ENCODE peak calls at places on chromosomes 1 and 21, in nine cellular contexts. One of them, this sample, is unnamed.

GRCh38 chr1:208007938-208008342 is 97.0 kb upstream of the CD34 start:
- DNase-seq in GM12892: no peak
- DNase-seq in Panc1: no peak
- DNase-seq in stomach: no peak
- DNase-seq in HCT116: no peak
- DNase-seq in H1: no peak
- DNase-seq in transverse colon: no peak
- DNase-seq in GM12891: no peak
- DNase-seq in suprapubic skin: no peak
- DNase-seq in this sample: no peak

GRCh38 chr1:97797403-97798183 is 123.2 kb downstream of the DPYD start:
- DNase-seq in transverse colon: no peak
- DNase-seq in GM12891: no peak
- DNase-seq in H1: no peak
- DNase-seq in stomach: no peak
- DNase-seq in GM12892: no peak
- DNase-seq in HCT116: no peak
- DNase-seq in suprapubic skin: no peak
- DNase-seq in Panc1: no peak
- DNase-seq in this sample: no peak

GRCh38 chr1:193065954-193066353 is 6.5 kb downstream of the RO60 start:
- DNase-seq in stomach: no peak
- DNase-seq in GM12891: no peak
- DNase-seq in GM12892: no peak
- DNase-seq in H1: no peak
- DNase-seq in transverse colon: no peak
- DNase-seq in suprapubic skin: no peak
- DNase-seq in HCT116: no peak
- DNase-seq in Panc1: no peak
- DNase-seq in this sample: no peak

GRCh38 chr1:2156866-2157265 is 37.7 kb downstream of the FAAP20 start:
- DNase-seq in GM12892: no peak
- DNase-seq in H1: no peak
- DNase-seq in transverse colon: no peak
- DNase-seq in stomach: no peak
- DNase-seq in GM12891: no peak
- DNase-seq in Panc1: no peak
- DNase-seq in HCT116: no peak
- DNase-seq in suprapubic skin: no peak
- DNase-seq in this sample: no peak

GRCh38 chr1:231933711-231934626 is 307.4 kb downstream of the DISC1 start:
- DNase-seq in Panc1: no peak
- DNase-seq in suprapubic skin: no peak
- DNase-seq in GM12891: no peak
- DNase-seq in H1: no peak
- DNase-seq in HCT116: no peak
- DNase-seq in transverse colon: no peak
- DNase-seq in stomach: no peak
- DNase-seq in GM12892: no peak
- DNase-seq in this sample: no peak

GRCh38 chr1:8394456-8395321 is 76.8 kb downstream of the SLC45A1 start:
- DNase-seq in GM12892: no peak
- DNase-seq in HCT116: no peak
- DNase-seq in stomach: no peak
- DNase-seq in Panc1: peak; percentile 70
- DNase-seq in suprapubic skin: no peak
- DNase-seq in GM12891: no peak
- DNase-seq in H1: no peak
- DNase-seq in transverse colon: no peak
- DNase-seq in this sample: no peak

GRCh38 chr1:19040010-19040680 is 83.7 kb upstream of the IFFO2 start:
- DNase-seq in GM12892: no peak
- DNase-seq in transverse colon: no peak
- DNase-seq in GM12891: no peak
- DNase-seq in stomach: no peak
- DNase-seq in suprapubic skin: no peak
- DNase-seq in HCT116: no peak
- DNase-seq in H1: no peak
- DNase-seq in Panc1: no peak
- DNase-seq in this sample: no peak

GRCh38 chr1:18653375-18653774 is 22.7 kb downstream of the PAX7 start:
- DNase-seq in HCT116: no peak
- DNase-seq in Panc1: no peak
- DNase-seq in GM12892: no peak
- DNase-seq in H1: no peak
- DNase-seq in stomach: no peak
- DNase-seq in GM12891: no peak
- DNase-seq in transverse colon: no peak
- DNase-seq in suprapubic skin: no peak
- DNase-seq in this sample: no peak

GRCh38 chr1:92444351-92444750 is 42.4 kb downstream of the GFI1 start:
- DNase-seq in suprapubic skin: no peak
- DNase-seq in transverse colon: no peak
- DNase-seq in H1: no peak
- DNase-seq in Panc1: no peak
- DNase-seq in GM12892: no peak
- DNase-seq in HCT116: no peak
- DNase-seq in stomach: no peak
- DNase-seq in GM12891: no peak
- DNase-seq in this sample: no peak

GRCh38 chr1:196002906-196003305 is 605.3 kb downstream of the KCNT2 start:
- DNase-seq in transverse colon: no peak
- DNase-seq in suprapubic skin: no peak
- DNase-seq in HCT116: no peak
- DNase-seq in GM12892: no peak
- DNase-seq in stomach: no peak
- DNase-seq in Panc1: no peak
- DNase-seq in GM12891: no peak
- DNase-seq in H1: no peak
- DNase-seq in this sample: no peak

GRCh38 chr1:26820784-26821269 is 5.7 kb upstream of the ZDHHC18 start:
- DNase-seq in Panc1: no peak
- DNase-seq in HCT116: no peak
- DNase-seq in GM12891: peak; percentile 62
- DNase-seq in suprapubic skin: no peak
- DNase-seq in stomach: no peak
- DNase-seq in GM12892: peak; percentile 62
- DNase-seq in transverse colon: peak; percentile 25
- DNase-seq in H1: no peak
- DNase-seq in this sample: no peak

GRCh38 chr1:54052470-54052933 is 502 bp downstream of the TMEM59 start:
- DNase-seq in Panc1: no peak
- DNase-seq in HCT116: no peak
- DNase-seq in H1: no peak
- DNase-seq in transverse colon: peak; percentile 35
- DNase-seq in suprapubic skin: peak; percentile 67
- DNase-seq in GM12891: no peak
- DNase-seq in GM12892: peak; percentile 29
- DNase-seq in stomach: peak; percentile 32
- DNase-seq in this sample: no peak

GRCh38 chr1:74673351-74674111 is at the start of gene ERICH3:
- DNase-seq in stomach: no peak
- DNase-seq in HCT116: no peak
- DNase-seq in GM12892: no peak
- DNase-seq in H1: no peak
- DNase-seq in Panc1: no peak
- DNase-seq in suprapubic skin: no peak
- DNase-seq in GM12891: no peak
- DNase-seq in transverse colon: no peak
- DNase-seq in this sample: no peak

GRCh38 chr21:34915364-34915834 is 133.7 kb downstream of the RUNX1 start:
- DNase-seq in Panc1: no peak
- DNase-seq in HCT116: no peak
- DNase-seq in GM12891: no peak
- DNase-seq in transverse colon: no peak
- DNase-seq in stomach: no peak
- DNase-seq in GM12892: no peak
- DNase-seq in suprapubic skin: no peak
- DNase-seq in H1: no peak
- DNase-seq in this sample: no peak
- TF ChIP-seq POLR2AphosphoS5 in Panc1: no peak
- TF ChIP-seq POLR2AphosphoS5 in HCT116: no peak
- TF ChIP-seq POLR2AphosphoS5 in GM12891: no peak
- TF ChIP-seq POLR2AphosphoS5 in transverse colon: no peak
- TF ChIP-seq POLR2AphosphoS5 in stomach: no peak
- TF ChIP-seq POLR2AphosphoS5 in GM12892: no peak
- TF ChIP-seq POLR2AphosphoS5 in suprapubic skin: no peak
- TF ChIP-seq POLR2AphosphoS5 in H1: no peak
- TF ChIP-seq POLR2AphosphoS5 in this sample: no peak

DNA sequence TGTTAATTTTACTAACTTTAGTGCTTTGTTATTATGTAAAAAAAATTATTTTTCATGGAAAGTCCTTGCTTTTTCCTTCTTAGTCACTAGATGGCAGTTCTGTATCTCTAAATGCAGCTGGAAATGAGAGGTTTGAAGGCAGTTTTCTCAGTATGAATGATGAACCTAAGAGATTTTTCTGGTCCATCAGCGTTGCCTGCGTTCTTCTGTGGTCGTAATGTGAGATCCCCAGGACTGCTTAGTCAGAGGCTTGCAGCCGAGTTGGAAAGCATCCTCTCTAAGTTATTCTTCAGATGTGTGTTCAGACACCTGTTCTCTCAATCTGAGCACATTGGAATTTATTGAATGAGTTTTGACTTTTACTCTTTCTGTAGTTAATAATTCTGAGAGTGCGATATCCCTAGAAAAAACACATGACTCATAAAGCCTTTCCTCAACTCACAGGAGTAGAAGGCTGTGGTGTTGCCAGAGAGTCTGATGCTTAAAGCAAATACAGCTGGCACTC is 99.2 kb downstream of the FMN2 start:
- DNase-seq in HCT116: no peak
- DNase-seq in stomach: no peak
- DNase-seq in transverse colon: peak; percentile 15
- DNase-seq in Panc1: no peak
- DNase-seq in GM12892: no peak
- DNase-seq in GM12891: no peak
- DNase-seq in suprapubic skin: no peak
- DNase-seq in H1: no peak
- DNase-seq in this sample: no peak
- TF ChIP-seq POLR2AphosphoS5 in HCT116: no peak
- TF ChIP-seq POLR2AphosphoS5 in stomach: no peak
- TF ChIP-seq POLR2AphosphoS5 in transverse colon: no peak
- TF ChIP-seq POLR2AphosphoS5 in Panc1: no peak
- TF ChIP-seq POLR2AphosphoS5 in GM12892: no peak
- TF ChIP-seq POLR2AphosphoS5 in GM12891: no peak
- TF ChIP-seq POLR2AphosphoS5 in suprapubic skin: no peak
- TF ChIP-seq POLR2AphosphoS5 in H1: no peak
- TF ChIP-seq POLR2AphosphoS5 in this sample: no peak

DNA sequence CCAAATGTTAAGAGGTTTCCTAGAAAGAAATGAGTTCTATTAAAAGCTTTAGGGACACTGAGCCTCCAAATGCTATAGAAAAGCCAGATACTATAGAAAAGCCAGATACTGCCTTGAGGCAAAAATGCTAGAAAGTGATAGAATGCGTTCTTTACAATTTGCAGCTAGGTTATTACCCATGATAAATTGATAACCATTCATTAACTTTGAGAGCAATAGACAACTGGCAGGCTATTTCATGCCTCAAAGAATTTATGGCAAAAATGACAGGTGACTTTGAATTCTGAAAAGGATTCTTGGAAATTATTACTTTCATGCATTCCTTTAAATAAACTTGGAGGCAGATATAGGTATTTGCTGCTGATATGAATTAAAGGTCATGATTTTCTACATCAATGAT is 51.6 kb downstream of the SMYD3 start:
- DNase-seq in stomach: no peak
- DNase-seq in Panc1: no peak
- DNase-seq in GM12892: no peak
- DNase-seq in GM12891: no peak
- DNase-seq in suprapubic skin: no peak
- DNase-seq in H1: no peak
- DNase-seq in transverse colon: no peak
- DNase-seq in HCT116: no peak
- DNase-seq in this sample: no peak
- TF ChIP-seq POLR2AphosphoS5 in stomach: no peak
- TF ChIP-seq POLR2AphosphoS5 in Panc1: no peak
- TF ChIP-seq POLR2AphosphoS5 in GM12892: no peak
- TF ChIP-seq POLR2AphosphoS5 in GM12891: no peak
- TF ChIP-seq POLR2AphosphoS5 in suprapubic skin: no peak
- TF ChIP-seq POLR2AphosphoS5 in H1: no peak
- TF ChIP-seq POLR2AphosphoS5 in transverse colon: no peak
- TF ChIP-seq POLR2AphosphoS5 in HCT116: no peak
- TF ChIP-seq POLR2AphosphoS5 in this sample: no peak

DNA sequence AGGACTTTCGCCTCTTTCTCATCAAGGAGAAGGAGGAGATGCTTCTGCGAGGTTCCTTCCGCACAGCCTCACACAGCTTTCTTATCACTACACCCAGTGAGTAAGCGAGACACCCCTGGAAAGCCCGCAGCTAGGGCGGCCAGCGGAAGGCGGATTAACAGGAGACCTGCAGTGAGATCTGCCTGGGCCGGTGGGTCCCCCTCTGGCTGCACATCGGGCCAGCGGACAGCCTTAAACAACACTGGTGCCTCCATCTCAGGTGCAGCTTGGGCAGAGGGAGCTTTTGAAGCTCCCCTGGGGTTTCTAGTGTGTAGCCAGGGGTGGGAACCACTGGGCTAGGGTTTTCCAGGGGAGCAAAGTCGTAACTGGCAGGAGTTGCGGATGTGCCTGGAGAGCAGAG is 17.5 kb upstream of the MTARC1 start:
- DNase-seq in GM12892: no peak
- DNase-seq in Panc1: no peak
- DNase-seq in H1: no peak
- DNase-seq in stomach: no peak
- DNase-seq in suprapubic skin: no peak
- DNase-seq in transverse colon: no peak
- DNase-seq in GM12891: no peak
- DNase-seq in HCT116: no peak
- DNase-seq in this sample: no peak
- TF ChIP-seq POLR2AphosphoS5 in GM12892: no peak
- TF ChIP-seq POLR2AphosphoS5 in Panc1: no peak
- TF ChIP-seq POLR2AphosphoS5 in H1: no peak
- TF ChIP-seq POLR2AphosphoS5 in stomach: no peak
- TF ChIP-seq POLR2AphosphoS5 in suprapubic skin: no peak
- TF ChIP-seq POLR2AphosphoS5 in transverse colon: no peak
- TF ChIP-seq POLR2AphosphoS5 in GM12891: no peak
- TF ChIP-seq POLR2AphosphoS5 in HCT116: no peak
- TF ChIP-seq POLR2AphosphoS5 in this sample: no peak

GRCh38 chr1:151024540-151025146 is 11.7 kb upstream of the BNIPL start:
- DNase-seq in transverse colon: peak; percentile 85
- DNase-seq in H1: peak; percentile 73
- DNase-seq in Panc1: no peak
- DNase-seq in suprapubic skin: peak; percentile 84
- DNase-seq in stomach: peak; percentile 86
- DNase-seq in GM12891: peak; percentile 74
- DNase-seq in GM12892: peak; percentile 65
- DNase-seq in HCT116: peak; percentile 46
- DNase-seq in this sample: no peak
- TF ChIP-seq POLR2AphosphoS5 in transverse colon: no peak
- TF ChIP-seq POLR2AphosphoS5 in H1: no peak
- TF ChIP-seq POLR2AphosphoS5 in Panc1: no peak
- TF ChIP-seq POLR2AphosphoS5 in suprapubic skin: no peak
- TF ChIP-seq POLR2AphosphoS5 in stomach: peak; percentile 42
- TF ChIP-seq POLR2AphosphoS5 in GM12891: no peak
- TF ChIP-seq POLR2AphosphoS5 in GM12892: no peak
- TF ChIP-seq POLR2AphosphoS5 in HCT116: no peak
- TF ChIP-seq POLR2AphosphoS5 in this sample: no peak

DNA sequence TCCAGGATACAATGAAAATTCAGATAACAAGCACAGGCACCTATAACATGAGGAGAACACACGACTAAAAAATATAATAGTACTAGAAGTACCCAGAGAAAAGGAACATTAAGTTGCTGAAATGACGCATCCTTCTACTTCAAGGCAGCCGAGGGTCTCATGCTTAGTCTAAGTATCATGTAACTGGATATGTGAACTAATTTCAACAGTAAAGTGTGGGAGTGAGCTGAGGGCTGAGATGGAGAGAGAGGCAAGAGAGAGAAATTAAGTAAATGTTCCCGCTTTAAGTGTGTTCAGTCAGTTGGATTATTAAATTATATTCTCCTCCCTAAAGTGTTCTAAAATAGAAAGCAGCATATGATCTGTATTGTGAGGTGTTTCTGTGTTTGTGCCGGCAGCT is 152.2 kb upstream of the KRTAP19-8 start:
- DNase-seq in GM12891: no peak
- DNase-seq in GM12892: no peak
- DNase-seq in H1: no peak
- DNase-seq in HCT116: no peak
- DNase-seq in suprapubic skin: no peak
- DNase-seq in stomach: no peak
- DNase-seq in Panc1: no peak
- DNase-seq in transverse colon: no peak
- DNase-seq in this sample: no peak
- TF ChIP-seq POLR2AphosphoS5 in GM12891: no peak
- TF ChIP-seq POLR2AphosphoS5 in GM12892: no peak
- TF ChIP-seq POLR2AphosphoS5 in H1: no peak
- TF ChIP-seq POLR2AphosphoS5 in HCT116: no peak
- TF ChIP-seq POLR2AphosphoS5 in suprapubic skin: no peak
- TF ChIP-seq POLR2AphosphoS5 in stomach: no peak
- TF ChIP-seq POLR2AphosphoS5 in Panc1: no peak
- TF ChIP-seq POLR2AphosphoS5 in transverse colon: no peak
- TF ChIP-seq POLR2AphosphoS5 in this sample: no peak

This sample was measured in SK-N-MC.